ENCODE peak calls at places on chromosomes 3 and 15, in ten cellular contexts. U is aorta; A is Peyer's patch; R is PC-9; T is CD8-positive, alpha-beta T cell; O is tibial nerve; M is fibroblast of lung; P is GM23248; Y is Panc1; D is left ventricle myocardium inferior. F is an unnamed sample.
A peak's percentile ranks its signal among the peaks of the same experiment; 100 is the strongest.

GRCh38 chr15:52042051-52042851 is 23.2 kb downstream of the MAPK6 start:
- DNase-seq in M (no peak), O (no peak), U (no peak), T (no peak), Y (no peak), A (no peak), R (no peak), D (no peak), P (no peak), F (no peak)

GRCh38 chr3:105402287-105402801 is 35.6 kb downstream of the ALCAM start:
- DNase-seq in P (peak; percentile 31), R (peak; percentile 93), Y (no peak), M (no peak), O (no peak), A (no peak), U (no peak), T (no peak), D (no peak), F (no peak)

GRCh38 chr15:41914406-41914805 is 20.6 kb upstream of the SPTBN5 start:
- DNase-seq in O (no peak), P (no peak), R (no peak), D (no peak), A (no peak), M (no peak), Y (no peak), T (no peak), U (no peak), F (no peak)

GRCh38 chr3:30282052-30282708 is 324.2 kb upstream of the TGFBR2 start:
- DNase-seq in U (no peak), P (peak; percentile 96), R (no peak), Y (no peak), O (no peak), A (no peak), M (peak; percentile 64), T (no peak), D (no peak), F (peak; percentile 34)

GRCh38 chr15:76274226-76274625 is 37.0 kb downstream of the ETFA start:
- DNase-seq in A (no peak), O (no peak), M (peak; percentile 14), D (no peak), R (no peak), T (no peak), Y (no peak), U (no peak), P (peak; percentile 37), F (no peak)

GRCh38 chr15:43518073-43518761 is 809 bp downstream of the MAP1A start:
- DNase-seq in R (no peak), U (no peak), P (peak; percentile 54), D (no peak), T (no peak), A (no peak), M (peak; percentile 47), Y (no peak), O (no peak), F (no peak)

GRCh38 chr15:98812711-98813441 is 164.5 kb downstream of the IGF1R start:
- DNase-seq in U (no peak), D (no peak), M (no peak), A (no peak), P (no peak), Y (no peak), R (no peak), T (no peak), O (no peak), F (no peak)

GRCh38 chr3:9916734-9917680 is at the start of gene IL17RC:
- DNase-seq in A (peak; percentile 31), D (peak; percentile 87), P (peak; percentile 95), M (peak; percentile 82), O (peak; percentile 77), Y (no peak), U (peak; percentile 92), T (no peak), R (peak; percentile 86), F (no peak)

GRCh38 chr3:59575113-59576001 is 525.5 kb upstream of the CFAP20DC start:
- DNase-seq in U (peak; percentile 86), M (peak; percentile 77), O (peak; percentile 83), D (peak; percentile 83), A (peak; percentile 83), Y (peak; percentile 55), P (peak; percentile 76), T (peak; percentile 81), R (peak; percentile 50), F (peak; percentile 20)

GRCh38 chr3:9746330-9746729 is 3.4 kb upstream of the OGG1 start:
- DNase-seq in A (no peak), U (no peak), P (peak; percentile 84), T (no peak), Y (no peak), O (no peak), D (no peak), M (peak; percentile 84), R (no peak), F (no peak)

GRCh38 chr15:25183581-25184330 is 229.0 kb downstream of the SNRPN start:
- DNase-seq in Y (no peak), D (peak; percentile 5), U (peak; percentile 22), R (no peak), O (no peak), T (peak; percentile 6), P (no peak), A (no peak), M (no peak), F (no peak)

GRCh38 chr15:60854858-60855568 is 374.1 kb downstream of the RORA start:
- DNase-seq in A (no peak), O (no peak), P (no peak), M (no peak), T (no peak), Y (no peak), R (no peak), U (no peak), D (no peak), F (no peak)

GRCh38 chr3:38003371-38003816 is 12.8 kb downstream of the VILL start:
- DNase-seq in O (peak; percentile 66), Y (no peak), T (peak; percentile 60), D (peak; percentile 67), P (peak; percentile 55), M (peak; percentile 28), R (no peak), U (peak; percentile 75), A (peak; percentile 56), F (no peak)

GRCh38 chr15:40291088-40291574 is 8.3 kb upstream of the ANKRD63 start:
- DNase-seq in M (peak; percentile 53), P (peak; percentile 85), U (no peak), T (no peak), A (no peak), R (peak; percentile 54), Y (no peak), D (no peak), O (no peak), F (no peak)

GRCh38 chr3:138912237-138912636 is 34.7 kb downstream of the FOXL2 start:
- DNase-seq in M (peak; percentile 20), U (no peak), Y (no peak), A (no peak), T (no peak), D (no peak), R (no peak), P (no peak), O (no peak), F (no peak)

GRCh38 chr3:707041-707440 is 385.8 kb upstream of the CNTN6 start:
- DNase-seq in A (no peak), T (no peak), O (no peak), R (no peak), M (no peak), D (no peak), P (no peak), Y (no peak), U (no peak), F (no peak)

GRCh38 chr3:122973893-122974615 is 53.5 kb downstream of the SEMA5B start:
- DNase-seq in U (no peak), A (no peak), T (no peak), P (no peak), R (no peak), Y (no peak), O (no peak), M (no peak), D (peak; percentile 52), F (no peak)

GRCh38 chr3:176296066-176296597 is 901.1 kb downstream of the TBL1XR1 start:
- DNase-seq in D (no peak), P (peak; percentile 29), T (no peak), Y (no peak), R (no peak), O (no peak), U (no peak), A (no peak), M (no peak), F (no peak)

GRCh38 chr3:95442766-95443165 is 1371.6 kb upstream of the EPHA6 start:
- DNase-seq in R (no peak), U (no peak), Y (no peak), P (no peak), A (no peak), O (no peak), D (no peak), M (no peak), T (no peak), F (no peak)

GRCh38 chr3:48178072-48178471 is 10.1 kb downstream of the CDC25A start:
- DNase-seq in P (no peak), U (no peak), M (no peak), O (no peak), T (no peak), R (no peak), A (no peak), D (no peak), Y (no peak), F (no peak)
- H3K36me3 ChIP-seq in P (peaks cover 8% of the 10 kb centered on the region), U (peaks cover 4% of the 10 kb centered on the region), M (peaks cover 5% of the 10 kb centered on the region), O (peaks cover 2% of the 10 kb centered on the region), T (no peaks in the 10 kb centered on the region), R (peaks cover 13% of the 10 kb centered on the region), A (no peaks in the 10 kb centered on the region), D (no peaks in the 10 kb centered on the region), Y (peaks cover 38% of the 10 kb centered on the region), F (peaks cover 80% of the 10 kb centered on the region)

GRCh38 chr15:85763557-85764303 is 31.0 kb downstream of the KLHL25 start:
- DNase-seq in U (no peak), R (no peak), A (no peak), Y (no peak), D (no peak), O (no peak), M (no peak), T (no peak), P (no peak), F (no peak)
- H3K27ac ChIP-seq in U (no peak overlapping the region), R (no peak overlapping the region), A (no peak overlapping the region), Y (no peak overlapping the region), D (peak overlapping the region; percentile 70), O (peak overlapping the region; percentile 54), M (no peak overlapping the region), T (no peak overlapping the region), P (no peak overlapping the region), F (no peak overlapping the region)

GRCh38 chr3:168093229-168093628 is 2.5 kb downstream of the GOLIM4 start:
- DNase-seq in R (no peak), D (no peak), M (no peak), Y (no peak), T (no peak), U (no peak), A (no peak), P (no peak), O (no peak), F (no peak)
- H3K4me3 ChIP-seq in R (no peak overlapping the region), D (peak overlapping the region; percentile 89), M (peak overlapping the region; percentile 96), Y (peak overlapping the region; percentile 81), T (no peak overlapping the region), U (peak overlapping the region; percentile 57), A (no peak overlapping the region), P (peak overlapping the region; percentile 79), O (no peak overlapping the region), F (peak overlapping the region; percentile 82)

DNA sequence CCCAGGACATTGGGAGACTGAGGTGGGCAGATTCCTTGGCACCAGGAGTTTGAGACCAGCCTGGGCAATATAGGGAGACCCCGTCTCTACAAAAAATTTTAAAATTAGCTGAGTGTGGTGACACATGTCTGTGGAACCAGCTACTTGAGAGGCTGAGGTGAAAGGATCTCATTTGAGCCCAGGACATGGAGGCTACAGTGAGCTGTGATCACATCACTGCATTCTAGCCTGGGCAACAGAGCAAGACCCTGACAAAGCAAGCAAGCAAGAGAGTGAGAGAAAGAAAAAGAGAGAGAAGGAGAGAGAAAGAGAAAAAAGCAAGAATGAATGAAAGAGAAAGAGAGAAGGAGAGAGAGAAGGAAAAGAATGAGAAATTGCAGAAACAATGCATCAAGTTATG is 52.1 kb upstream of the CSPG5 start:
- DNase-seq in U (no peak), M (no peak), O (no peak), Y (no peak), D (no peak), R (no peak), A (no peak), T (no peak), P (no peak), F (no peak)
- H3K36me3 ChIP-seq in U (peaks cover 4% of the 10 kb centered on the region), M (no peaks in the 10 kb centered on the region), O (no peaks in the 10 kb centered on the region), Y (peaks cover 23% of the 10 kb centered on the region), D (peaks cover 93% of the 10 kb centered on the region), R (peaks cover 20% of the 10 kb centered on the region), A (no peaks in the 10 kb centered on the region), T (peaks cover 47% of the 10 kb centered on the region), P (peaks cover 56% of the 10 kb centered on the region), F (peaks cover 87% of the 10 kb centered on the region)